ENCODE peak calls at places on chromosomes 1 and 21, in five cellular contexts. L is retina, I is HS-5, D is A549, A is hypothalamus. G is an unnamed sample.

GRCh38 chr1:28045777-28046176 is 42.6 kb downstream of the EYA3 start:
- DNase-seq in L (no peak), I (no peak), D (no peak), A (no peak), G (no peak)

GRCh38 chr1:115679141-115679611 is 37.4 kb downstream of the VANGL1 start:
- DNase-seq in L (no peak), I (peak; percentile 31), D (no peak), A (no peak), G (no peak)

GRCh38 chr1:115090547-115090946 is 1.2 kb upstream of the TSPAN2 start:
- DNase-seq in L (no peak), I (no peak), D (no peak), A (no peak), G (no peak)

GRCh38 chr1:44801491-44802305 is 1.5 kb downstream of the PLK3 start:
- DNase-seq in L (no peak), I (no peak), D (no peak), A (no peak), G (no peak)

GRCh38 chr21:19368944-19369343 is 965.4 kb upstream of the TMPRSS15 start:
- DNase-seq in L (no peak), I (no peak), D (no peak), A (no peak), G (no peak)

GRCh38 chr1:243712890-243713425 is 137.1 kb downstream of the AKT3 start:
- DNase-seq in L (no peak), I (no peak), D (peak; percentile 24), A (no peak), G (no peak)

GRCh38 chr1:61481313-61481712 is 243.6 kb downstream of the TM2D1 start:
- DNase-seq in L (no peak), I (no peak), D (peak; percentile 68), A (no peak), G (no peak)

GRCh38 chr1:888297-888696 is 35.4 kb upstream of the SAMD11 start:
- DNase-seq in L (no peak), I (no peak), D (no peak), A (no peak), G (no peak)

GRCh38 chr1:37691497-37692077 is 729 bp upstream of the CDCA8 start:
- DNase-seq in L (no peak), I (no peak), D (peak; percentile 21), A (peak; percentile 40), G (no peak)

GRCh38 chr1:6889875-6890480 is 104.7 kb downstream of the CAMTA1 start:
- DNase-seq in L (peak; percentile 59), I (peak; percentile 28), D (peak; percentile 51), A (peak; percentile 29), G (peak; percentile 5)

GRCh38 chr1:209895709-209896108 is 42.3 kb upstream of the SYT14 start:
- DNase-seq in L (no peak), I (peak; percentile 65), D (no peak), A (no peak), G (no peak)

GRCh38 chr1:176243746-176244145 is 36.7 kb upstream of the COP1 start:
- DNase-seq in L (no peak), I (no peak), D (no peak), A (no peak), G (no peak)

GRCh38 chr1:243482237-243483022 is 226.6 kb downstream of the SDCCAG8 start:
- DNase-seq in L (peak; percentile 81), I (no peak), D (peak; percentile 75), A (no peak), G (no peak)

GRCh38 chr1:159909381-159909780 is 9.4 kb upstream of the CFAP45 start:
- DNase-seq in L (no peak), I (no peak), D (no peak), A (no peak), G (no peak)